ENCODE peak calls at places on chromosomes 5 and 9, in five cellular contexts. Q is brain microvascular endothelial cell; O is CD8-positive, alpha-beta T cell; K is adrenal gland; A is suprapubic skin. U is an unnamed sample.

GRCh38 chr5:77972545-77973252 is 196.6 kb upstream of the TBCA start:
- DNase-seq in Q (no peak), O (no peak), K (no peak), A (no peak), U (peak)

GRCh38 chr5:174910245-174910737 is 185.9 kb downstream of the MSX2 start:
- DNase-seq in Q (peak), O (no peak), K (peak), A (no peak), U (no peak)

GRCh38 chr5:71974165-71974564 is 133.1 kb upstream of the MAP1B start:
- DNase-seq in Q (no peak), O (no peak), K (peak), A (no peak), U (no peak)

GRCh38 chr5:74801197-74801596 is 34.1 kb downstream of the NSA2 start:
- DNase-seq in Q (no peak), O (no peak), K (no peak), A (no peak), U (no peak)

GRCh38 chr9:131762356-131762932 is 22.6 kb upstream of the RAPGEF1 start:
- DNase-seq in Q (peak), O (peak), K (peak), A (no peak), U (peak)

GRCh38 chr5:126360467-126360866 is 62.7 kb upstream of the GRAMD2B start:
- DNase-seq in Q (no peak), O (no peak), K (no peak), A (no peak), U (no peak)

GRCh38 chr5:134174841-134175839 is 1.6 kb downstream of the SKP1 start:
- DNase-seq in Q (peak), O (no peak), K (no peak), A (no peak), U (no peak)

GRCh38 chr5:173848986-173849596 is 39.1 kb upstream of the CPEB4 start:
- DNase-seq in Q (no peak), O (no peak), K (no peak), A (no peak), U (no peak)

GRCh38 chr9:83447351-83447750 is 90.8 kb downstream of the FRMD3 start:
- DNase-seq in Q (no peak), O (no peak), K (no peak), A (no peak), U (no peak)

GRCh38 chr5:94524841-94525697 is 93.3 kb downstream of the KIAA0825 start:
- DNase-seq in Q (peak), O (no peak), K (no peak), A (no peak), U (no peak)

GRCh38 chr5:111072949-111073682 is 1.6 kb downstream of the TSLP start:
- DNase-seq in Q (no peak), O (no peak), K (peak), A (peak), U (no peak)

GRCh38 chr5:93829346-93829745 is 87.9 kb upstream of the POU5F2 start:
- DNase-seq in Q (no peak), O (no peak), K (no peak), A (no peak), U (no peak)

GRCh38 chr9:4574657-4575243 is 84.5 kb downstream of the SLC1A1 start:
- DNase-seq in Q (no peak), O (no peak), K (no peak), A (no peak), U (no peak)

GRCh38 chr5:139262414-139263139 is 31.0 kb upstream of the MATR3 start:
- DNase-seq in Q (peak), O (peak), K (peak), A (peak), U (no peak)

GRCh38 chr9:9003184-9003583 is 1203.6 kb upstream of the DMAC1 start:
- DNase-seq in Q (peak), O (no peak), K (peak), A (no peak), U (no peak)

GRCh38 chr9:77856615-77857014 is 175.0 kb downstream of the GNAQ start:
- DNase-seq in Q (no peak), O (no peak), K (no peak), A (no peak), U (no peak)

GRCh38 chr9:111298831-111299603 is 31.0 kb downstream of the OR2K2 start:
- DNase-seq in Q (peak), O (no peak), K (peak), A (peak), U (no peak)

GRCh38 chr5:69484891-69485290 is 7.7 kb upstream of the OCLN start:
- DNase-seq in Q (peak), O (no peak), K (no peak), A (no peak), U (no peak)

GRCh38 chr9:116260531-116260930 is 106.9 kb downstream of the PAPPA start:
- DNase-seq in Q (no peak), O (no peak), K (no peak), A (no peak), U (no peak)

GRCh38 chr5:14362511-14362910 is 219.1 kb upstream of the OTULINL start:
- DNase-seq in Q (no peak), O (no peak), K (no peak), A (no peak), U (no peak)

GRCh38 chr9:5438301-5439162 is 807 bp upstream of the PLGRKT start:
- DNase-seq in Q (peak), O (no peak), K (peak), A (no peak), U (peak)

GRCh38 chr5:34900660-34901059 is 14.6 kb downstream of the RAD1 start:
- DNase-seq in Q (no peak), O (no peak), K (no peak), A (no peak), U (no peak)

GRCh38 chr9:29514336-29514735 is 1941.1 kb upstream of the C9orf72 start:
- DNase-seq in Q (no peak), O (no peak), K (no peak), A (peak), U (no peak)

GRCh38 chr5:141915881-141916336 is 7.8 kb upstream of the DELE1 start:
- DNase-seq in Q (no peak), O (no peak), K (no peak), A (no peak), U (no peak)

GRCh38 chr5:134592141-134592746 is 40.4 kb downstream of the SAR1B start:
- DNase-seq in Q (no peak), O (no peak), K (no peak), A (no peak), U (no peak)

GRCh38 chr5:151020304-151021031 is at the start of gene GPX3:
- DNase-seq in Q (no peak), O (no peak), K (peak), A (peak), U (peak)

GRCh38 chr9:112091805-112092204 is 83.3 kb downstream of the SUSD1 start:
- DNase-seq in Q (no peak), O (no peak), K (peak), A (no peak), U (no peak)

GRCh38 chr9:21583628-21584027 is 101.5 kb upstream of the IFNE start:
- DNase-seq in Q (no peak), O (no peak), K (no peak), A (no peak), U (no peak)

GRCh38 chr9:21590058-21590996 is 108.2 kb upstream of the IFNE start:
- DNase-seq in Q (no peak), O (no peak), K (no peak), A (no peak), U (no peak)

GRCh38 chr9:21589344-21590056 is 107.4 kb upstream of the IFNE start:
- DNase-seq in Q (no peak), O (no peak), K (no peak), A (no peak), U (no peak)

GRCh38 chr9:21584890-21585289 is 102.8 kb upstream of the IFNE start:
- DNase-seq in Q (no peak), O (no peak), K (no peak), A (no peak), U (no peak)

GRCh38 chr9:21585756-21586752 is 103.9 kb upstream of the IFNE start:
- DNase-seq in Q (no peak), O (no peak), K (no peak), A (no peak), U (no peak)
- TF ChIP-seq CTCF in Q (peak), O (no peak), K (no peak), A (no peak), U (no peak)

DNA sequence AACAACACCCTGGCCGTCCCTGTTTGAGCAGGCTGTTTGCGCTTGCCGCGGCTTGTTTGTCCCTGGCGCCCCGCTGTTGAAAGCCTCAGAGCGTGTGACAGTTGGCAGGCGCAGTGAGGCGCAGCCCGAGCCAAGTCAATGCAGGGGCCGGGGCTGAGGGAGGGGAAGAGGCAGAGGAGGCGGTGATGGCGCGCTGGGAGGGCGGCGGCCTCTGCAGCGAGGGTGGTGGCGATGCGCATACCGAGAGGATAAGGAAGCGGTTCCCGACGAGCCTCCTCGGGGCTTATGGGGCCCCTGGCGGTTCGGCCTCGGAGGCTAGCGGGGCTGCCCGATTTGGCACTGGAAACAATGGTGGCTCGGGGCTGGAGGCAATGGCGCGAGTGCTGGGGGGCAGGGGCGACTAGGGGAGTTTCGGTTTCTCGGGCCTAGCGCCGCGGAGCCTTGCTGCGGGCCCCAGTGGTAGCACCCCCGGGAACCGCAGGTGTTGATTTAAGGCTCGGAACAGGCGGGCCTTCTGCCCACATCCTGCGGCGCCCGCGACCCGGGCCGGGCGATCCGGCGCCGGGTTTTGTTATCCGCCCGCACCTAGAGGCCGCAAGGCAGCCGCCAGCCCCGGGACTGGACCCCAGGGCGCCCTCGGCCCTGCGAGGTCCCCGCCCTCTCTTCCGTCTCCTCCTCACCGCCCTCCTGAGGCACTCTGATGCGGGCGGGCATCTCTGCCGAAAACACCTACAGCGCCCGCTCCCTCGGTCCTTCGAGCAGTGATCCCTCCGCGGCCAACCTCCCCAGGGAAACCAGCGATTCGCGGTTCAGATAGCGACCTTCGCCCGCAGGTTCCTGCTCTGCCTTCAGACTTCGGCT is 955 bp upstream of the LNPEP start:
- DNase-seq in Q (peak), O (peak), K (peak), A (peak), U (peak)
- TF ChIP-seq CTCF in Q (peak), O (no peak), K (no peak), A (no peak), U (no peak)

DNA sequence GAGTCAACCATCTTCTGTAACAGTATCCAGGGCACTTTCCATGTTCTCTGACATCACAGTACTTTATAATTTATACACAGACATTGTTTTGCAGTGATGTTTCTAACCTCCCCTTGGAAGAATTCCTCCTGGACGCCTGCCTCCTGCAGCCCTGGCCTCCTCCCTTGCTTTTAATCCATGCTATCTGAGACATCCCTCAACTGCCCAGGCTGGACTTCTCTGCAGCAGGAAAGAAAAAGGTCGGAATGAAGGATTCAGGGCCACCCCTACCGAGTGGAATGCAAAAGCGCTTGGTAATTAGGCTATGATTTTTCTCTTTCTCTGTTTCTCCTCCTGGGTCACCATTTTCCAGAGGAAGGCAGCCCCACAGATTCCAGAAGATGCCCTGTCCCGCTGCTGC is 47.0 kb upstream of the SHC3 start:
- DNase-seq in Q (no peak), O (no peak), K (no peak), A (no peak), U (no peak)
- TF ChIP-seq CTCF in Q (peak), O (no peak), K (no peak), A (no peak), U (no peak)

DNA sequence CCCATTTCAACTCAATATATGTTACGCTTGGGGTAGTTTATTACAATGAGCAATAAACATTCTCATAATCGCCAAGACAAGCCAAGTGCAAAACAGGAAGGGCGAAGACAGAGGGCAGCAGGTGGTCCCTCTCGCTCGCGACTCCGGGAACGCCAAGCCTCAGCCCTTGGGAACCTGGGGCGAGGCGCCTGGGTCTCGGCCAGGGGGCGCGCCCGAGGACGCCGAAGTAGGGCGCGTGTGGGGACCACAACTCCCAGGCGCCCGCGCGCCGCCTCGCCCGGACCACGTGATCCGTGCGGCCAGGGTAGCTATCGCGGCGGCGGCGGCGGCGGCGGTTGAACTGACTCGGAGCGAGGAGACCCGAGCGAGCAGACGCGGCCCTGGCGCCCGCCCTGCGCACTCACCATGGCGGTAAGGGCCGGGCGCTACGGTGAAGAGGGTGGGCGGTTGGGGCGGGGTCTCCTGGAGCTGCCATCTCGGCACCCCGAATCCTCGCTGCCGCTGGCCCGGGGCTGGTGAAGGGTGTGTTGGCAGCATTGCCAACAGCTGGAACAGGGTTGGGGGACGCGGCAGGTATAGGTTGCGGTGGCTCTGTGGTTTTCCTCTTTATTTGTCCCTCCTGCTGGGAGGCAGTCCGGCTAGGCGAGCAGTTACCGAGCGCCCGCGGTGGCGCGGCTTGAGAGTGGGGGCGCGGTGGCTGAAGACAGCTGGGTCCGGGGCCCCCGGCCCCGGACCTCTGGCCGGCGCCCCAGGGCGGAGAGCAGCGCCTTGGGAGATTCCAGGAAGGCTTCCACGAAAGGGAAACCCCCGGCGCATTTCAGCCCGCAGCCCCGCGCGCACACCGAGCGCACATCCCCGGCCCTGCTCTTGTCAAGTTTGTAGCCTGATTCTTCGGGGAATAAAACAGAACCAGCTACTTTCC is at the start of gene SLC31A2:
- DNase-seq in Q (peak), O (peak), K (peak), A (peak), U (peak)
- TF ChIP-seq CTCF in Q (peak), O (peak), K (no peak), A (peak), U (no peak)

DNA sequence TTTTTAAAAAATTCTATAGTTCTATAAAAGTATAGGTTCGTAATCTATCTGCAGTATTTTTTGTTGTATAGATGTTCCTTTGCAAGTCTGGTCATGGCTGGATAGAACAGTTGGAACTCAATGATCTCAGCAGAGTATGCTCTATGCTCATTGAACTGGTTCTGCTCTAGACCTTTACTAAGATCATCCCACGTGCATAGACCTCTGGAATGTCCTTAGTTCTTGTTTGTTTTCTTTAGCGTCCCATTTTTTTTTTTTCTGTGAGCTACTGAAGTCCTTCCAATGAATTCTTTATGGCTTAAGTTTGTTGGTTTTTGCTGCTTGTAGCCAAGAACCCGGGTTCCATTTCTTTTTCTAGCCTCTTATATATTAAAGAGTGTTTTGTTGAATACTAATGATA is 3.5 kb downstream of the TMEM38B start:
- DNase-seq in Q (peak), O (no peak), K (no peak), A (no peak), U (no peak)
- TF ChIP-seq CTCF in Q (no peak), O (no peak), K (no peak), A (no peak), U (no peak)

GRCh38 chr5:1468247-1468612 is 23.0 kb upstream of the SLC6A3 start:
- DNase-seq in Q (no peak), O (no peak), K (no peak), A (peak), U (no peak)
- TF ChIP-seq CTCF in Q (peak), O (peak), K (no peak), A (peak), U (no peak)

DNA sequence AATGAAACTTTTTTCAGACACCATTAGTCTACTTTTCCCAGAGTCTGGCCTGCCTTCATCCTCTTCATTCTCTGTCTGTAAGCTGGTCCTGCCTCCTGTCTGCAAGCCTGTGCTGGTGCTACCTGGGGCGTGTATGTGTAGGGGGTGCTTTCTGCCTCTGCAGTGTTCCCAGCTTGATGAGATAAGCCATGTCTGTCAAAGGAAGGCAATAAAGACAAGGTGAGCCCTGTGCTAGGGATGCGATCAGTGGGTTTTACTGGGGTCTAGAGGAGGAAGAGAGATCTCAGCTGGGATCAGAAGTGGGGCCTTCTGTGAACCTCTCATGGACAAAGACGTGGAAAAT is 78.0 kb upstream of the TGFBR1 start:
- DNase-seq in Q (no peak), O (no peak), K (no peak), A (no peak), U (no peak)
- TF ChIP-seq CTCF in Q (no peak), O (no peak), K (no peak), A (no peak), U (no peak)

DNA sequence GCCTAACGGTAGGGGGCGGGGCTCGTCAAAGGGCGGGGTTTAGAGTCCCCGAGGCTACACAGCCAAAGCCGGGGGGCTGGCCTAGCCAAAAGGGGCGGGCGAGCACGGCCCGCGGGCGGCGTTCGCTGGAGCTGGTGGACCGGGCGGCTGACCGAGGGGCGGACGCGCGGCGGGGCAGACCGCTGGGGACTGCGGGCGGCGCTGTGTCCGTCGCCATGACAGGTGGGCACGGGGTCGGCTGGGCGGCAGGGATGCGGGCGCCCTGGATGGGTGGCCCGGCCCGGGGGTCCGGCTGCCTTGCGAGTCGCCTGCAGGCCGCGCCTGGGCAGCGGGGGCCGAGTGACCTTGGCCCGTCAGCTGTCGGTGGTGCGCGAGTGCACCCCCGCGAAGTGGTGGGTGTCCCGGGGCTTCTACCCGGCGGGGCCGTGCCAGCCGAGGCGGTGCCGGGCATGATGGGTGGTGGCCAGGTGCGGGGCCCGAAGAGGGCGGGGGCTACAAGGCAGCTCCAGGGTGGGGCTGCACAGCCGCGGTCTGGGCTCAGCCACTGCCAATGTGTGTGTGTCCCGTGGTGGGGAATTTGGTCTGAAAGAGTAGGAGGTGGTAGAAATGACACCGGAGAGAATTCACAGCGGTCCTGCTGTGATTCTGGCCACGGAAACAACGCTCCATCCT is at the start of gene CARD19:
- DNase-seq in Q (no peak), O (no peak), K (peak), A (no peak), U (no peak)
- TF ChIP-seq CTCF in Q (no peak), O (no peak), K (no peak), A (no peak), U (no peak)

DNA sequence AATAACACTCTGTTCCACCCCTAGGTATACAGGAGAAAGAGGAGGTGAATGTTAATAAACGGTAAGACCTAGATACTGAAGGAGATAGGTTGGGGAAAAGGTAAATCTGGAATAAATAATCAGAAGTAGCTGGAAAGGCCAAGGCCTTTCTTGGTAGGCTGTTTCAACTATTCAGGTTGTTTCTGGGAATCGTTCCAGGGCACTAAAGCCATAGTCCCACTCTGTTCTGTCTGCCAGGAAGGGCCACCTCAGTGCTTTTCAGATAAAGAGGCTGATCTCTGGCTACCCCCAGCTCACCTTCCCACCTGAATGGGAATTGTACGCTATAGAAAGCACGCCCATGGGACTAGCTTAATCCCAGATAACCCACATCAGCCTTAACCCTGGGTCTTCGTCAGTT is 32.9 kb downstream of the DCAF12 start:
- DNase-seq in Q (no peak), O (no peak), K (peak), A (no peak), U (no peak)
- TF ChIP-seq CTCF in Q (no peak), O (no peak), K (no peak), A (no peak), U (no peak)

U was measured in activated B cell treated with CpG ODN at 0.5 μM for 24 hours.